ENCODE peak calls at places on chromosomes 16 and 17, in seven cellular contexts. One of them, this sample, is unnamed.

GRCh38 chr17:43532581-43532980 is 13.6 kb downstream of the ETV4 start:
- DNase-seq in colonic mucosa: peak; percentile 81
- DNase-seq in A673: no peak
- DNase-seq in tibial nerve: no peak
- DNase-seq in B cell: no peak
- DNase-seq in prostate gland: no peak
- DNase-seq in AG10803: no peak
- DNase-seq in this sample: no peak

GRCh38 chr17:27668488-27668823 is 37.5 kb downstream of the LGALS9 start:
- DNase-seq in prostate gland: no peak
- DNase-seq in tibial nerve: no peak
- DNase-seq in colonic mucosa: no peak
- DNase-seq in A673: no peak
- DNase-seq in AG10803: no peak
- DNase-seq in B cell: no peak
- DNase-seq in this sample: no peak

GRCh38 chr16:2271848-2272461 is 4.0 kb upstream of the RNPS1 start:
- DNase-seq in AG10803: no peak
- DNase-seq in B cell: no peak
- DNase-seq in tibial nerve: no peak
- DNase-seq in colonic mucosa: no peak
- DNase-seq in prostate gland: no peak
- DNase-seq in A673: no peak
- DNase-seq in this sample: no peak

GRCh38 chr16:57422026-57422944 is 17.7 kb downstream of the CCL17 start:
- DNase-seq in prostate gland: peak; percentile 51
- DNase-seq in AG10803: peak; percentile 53
- DNase-seq in A673: peak; percentile 68
- DNase-seq in B cell: peak; percentile 51
- DNase-seq in tibial nerve: peak; percentile 46
- DNase-seq in colonic mucosa: peak; percentile 59
- DNase-seq in this sample: peak; percentile 79

GRCh38 chr17:44216173-44216572 is 3.3 kb downstream of the UBTF start:
- DNase-seq in A673: no peak
- DNase-seq in colonic mucosa: no peak
- DNase-seq in prostate gland: no peak
- DNase-seq in B cell: peak; percentile 91
- DNase-seq in tibial nerve: no peak
- DNase-seq in AG10803: no peak
- DNase-seq in this sample: no peak

GRCh38 chr17:35973333-35974260 is 7.7 kb downstream of the CCL16 start:
- DNase-seq in B cell: no peak
- DNase-seq in colonic mucosa: peak; percentile 30
- DNase-seq in tibial nerve: no peak
- DNase-seq in A673: no peak
- DNase-seq in prostate gland: no peak
- DNase-seq in AG10803: peak; percentile 9
- DNase-seq in this sample: no peak

GRCh38 chr17:48202945-48203344 is 95.4 kb downstream of the SNX11 start:
- DNase-seq in colonic mucosa: no peak
- DNase-seq in B cell: no peak
- DNase-seq in AG10803: no peak
- DNase-seq in tibial nerve: no peak
- DNase-seq in A673: no peak
- DNase-seq in prostate gland: no peak
- DNase-seq in this sample: no peak

GRCh38 chr17:75096082-75096625 is 8.4 kb downstream of the SLC16A5 start:
- DNase-seq in B cell: no peak
- DNase-seq in tibial nerve: no peak
- DNase-seq in prostate gland: peak; percentile 80
- DNase-seq in colonic mucosa: peak; percentile 89
- DNase-seq in AG10803: peak; percentile 72
- DNase-seq in A673: no peak
- DNase-seq in this sample: peak; percentile 87

GRCh38 chr17:14904406-14904805 is 360.7 kb downstream of the PMP22 start:
- DNase-seq in colonic mucosa: no peak
- DNase-seq in B cell: no peak
- DNase-seq in prostate gland: no peak
- DNase-seq in tibial nerve: no peak
- DNase-seq in AG10803: no peak
- DNase-seq in A673: no peak
- DNase-seq in this sample: no peak

GRCh38 chr16:89119161-89119621 is 25.5 kb downstream of the ACSF3 start:
- DNase-seq in tibial nerve: no peak
- DNase-seq in AG10803: no peak
- DNase-seq in prostate gland: no peak
- DNase-seq in B cell: no peak
- DNase-seq in A673: no peak
- DNase-seq in colonic mucosa: no peak
- DNase-seq in this sample: no peak

GRCh38 chr17:77737442-77738265 is 220.8 kb upstream of the TNRC6C start:
- DNase-seq in AG10803: no peak
- DNase-seq in colonic mucosa: peak; percentile 17
- DNase-seq in prostate gland: no peak
- DNase-seq in tibial nerve: no peak
- DNase-seq in B cell: no peak
- DNase-seq in A673: no peak
- DNase-seq in this sample: no peak

GRCh38 chr16:21233521-21234150 is at the start of gene ANKS4B:
- DNase-seq in A673: no peak
- DNase-seq in AG10803: no peak
- DNase-seq in B cell: no peak
- DNase-seq in colonic mucosa: peak; percentile 88
- DNase-seq in prostate gland: no peak
- DNase-seq in tibial nerve: no peak
- DNase-seq in this sample: peak; percentile 38

GRCh38 chr17:66629762-66630161 is 205.2 kb upstream of the CACNG5 start:
- DNase-seq in tibial nerve: no peak
- DNase-seq in B cell: no peak
- DNase-seq in colonic mucosa: no peak
- DNase-seq in AG10803: no peak
- DNase-seq in prostate gland: no peak
- DNase-seq in A673: no peak
- DNase-seq in this sample: no peak

GRCh38 chr16:2385441-2385840 is 43.8 kb upstream of the CCNF start:
- DNase-seq in A673: no peak
- DNase-seq in tibial nerve: no peak
- DNase-seq in B cell: no peak
- DNase-seq in colonic mucosa: no peak
- DNase-seq in prostate gland: no peak
- DNase-seq in AG10803: no peak
- DNase-seq in this sample: peak; percentile 40

DNA sequence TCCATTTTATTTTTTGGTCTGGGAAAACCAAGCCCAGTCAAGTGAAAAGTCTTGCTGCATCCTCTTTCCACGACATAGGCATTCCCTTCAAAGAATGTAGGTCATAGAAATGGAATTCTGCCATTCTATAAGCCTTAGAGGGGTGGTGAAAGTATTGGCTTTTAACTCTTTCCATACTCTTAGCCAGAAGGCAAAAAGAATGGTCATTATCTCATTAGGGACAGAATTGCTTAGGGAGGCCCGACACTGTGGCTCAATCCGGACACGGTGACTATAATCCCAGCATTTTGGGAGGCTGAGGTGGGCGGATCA is 7.9 kb upstream of the MSL1 start:
- DNase-seq in tibial nerve: no peak
- DNase-seq in A673: no peak
- DNase-seq in prostate gland: no peak
- DNase-seq in AG10803: peak; percentile 60
- DNase-seq in B cell: no peak
- DNase-seq in colonic mucosa: no peak
- DNase-seq in this sample: no peak
- TF ChIP-seq CTCF in tibial nerve: no peak
- TF ChIP-seq CTCF in A673: no peak
- TF ChIP-seq CTCF in prostate gland: no peak
- TF ChIP-seq CTCF in AG10803: no peak
- TF ChIP-seq CTCF in B cell: no peak
- TF ChIP-seq CTCF in colonic mucosa: no peak
- TF ChIP-seq CTCF in this sample: no peak

GRCh38 chr17:51768706-51769105 is 389.8 kb downstream of the CA10 start:
- DNase-seq in B cell: no peak
- DNase-seq in tibial nerve: no peak
- DNase-seq in prostate gland: no peak
- DNase-seq in colonic mucosa: no peak
- DNase-seq in A673: no peak
- DNase-seq in AG10803: no peak
- DNase-seq in this sample: no peak

GRCh38 chr17:51767287-51767686 is 391.2 kb downstream of the CA10 start:
- DNase-seq in tibial nerve: no peak
- DNase-seq in B cell: no peak
- DNase-seq in AG10803: no peak
- DNase-seq in colonic mucosa: no peak
- DNase-seq in A673: no peak
- DNase-seq in prostate gland: no peak
- DNase-seq in this sample: no peak

GRCh38 chr17:51761105-51761504 is 397.4 kb downstream of the CA10 start:
- DNase-seq in AG10803: no peak
- DNase-seq in prostate gland: no peak
- DNase-seq in tibial nerve: no peak
- DNase-seq in colonic mucosa: no peak
- DNase-seq in B cell: no peak
- DNase-seq in A673: no peak
- DNase-seq in this sample: no peak

GRCh38 chr17:51765558-51766145 is 392.9 kb downstream of the CA10 start:
- DNase-seq in prostate gland: no peak
- DNase-seq in AG10803: no peak
- DNase-seq in B cell: no peak
- DNase-seq in tibial nerve: no peak
- DNase-seq in colonic mucosa: no peak
- DNase-seq in A673: no peak
- DNase-seq in this sample: no peak

DNA sequence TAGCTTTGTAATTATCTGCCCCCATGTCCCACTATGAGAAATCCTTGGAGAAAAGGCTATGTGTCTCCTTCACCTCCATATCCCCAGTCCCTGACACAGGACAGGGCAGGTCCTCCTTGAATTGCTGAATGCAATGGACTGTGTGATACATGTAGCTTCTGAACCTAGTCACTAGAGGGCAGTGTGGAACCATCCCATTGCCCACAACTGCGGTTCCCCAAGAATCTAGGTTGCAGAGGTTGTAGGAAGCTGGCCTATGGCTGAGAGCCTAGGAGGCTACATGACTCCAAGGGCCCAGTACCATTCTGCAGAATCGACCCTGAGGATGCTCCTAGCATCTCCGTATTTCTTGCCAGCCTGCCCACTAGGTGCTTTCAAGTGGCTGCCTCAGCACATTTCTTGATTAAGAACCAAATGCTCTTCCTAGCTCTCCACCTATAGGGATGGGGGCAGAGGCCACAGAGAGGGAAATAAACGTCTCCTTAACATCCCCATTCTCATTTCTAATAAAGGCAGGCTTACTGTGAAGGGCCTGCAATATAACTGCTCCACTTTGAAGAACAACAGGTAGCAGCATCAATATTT is 394.0 kb downstream of the CA10 start:
- DNase-seq in tibial nerve: peak; percentile 24
- DNase-seq in colonic mucosa: peak; percentile 46
- DNase-seq in AG10803: peak; percentile 69
- DNase-seq in prostate gland: peak; percentile 24
- DNase-seq in A673: peak; percentile 70
- DNase-seq in B cell: no peak
- DNase-seq in this sample: peak; percentile 78
- TF ChIP-seq CTCF in tibial nerve: peak; percentile 73
- TF ChIP-seq CTCF in colonic mucosa: peak; percentile 66
- TF ChIP-seq CTCF in AG10803: peak; percentile 91
- TF ChIP-seq CTCF in prostate gland: peak; percentile 63
- TF ChIP-seq CTCF in A673: peak; percentile 84
- TF ChIP-seq CTCF in B cell: peak; percentile 76
- TF ChIP-seq CTCF in this sample: peak; percentile 97

DNA sequence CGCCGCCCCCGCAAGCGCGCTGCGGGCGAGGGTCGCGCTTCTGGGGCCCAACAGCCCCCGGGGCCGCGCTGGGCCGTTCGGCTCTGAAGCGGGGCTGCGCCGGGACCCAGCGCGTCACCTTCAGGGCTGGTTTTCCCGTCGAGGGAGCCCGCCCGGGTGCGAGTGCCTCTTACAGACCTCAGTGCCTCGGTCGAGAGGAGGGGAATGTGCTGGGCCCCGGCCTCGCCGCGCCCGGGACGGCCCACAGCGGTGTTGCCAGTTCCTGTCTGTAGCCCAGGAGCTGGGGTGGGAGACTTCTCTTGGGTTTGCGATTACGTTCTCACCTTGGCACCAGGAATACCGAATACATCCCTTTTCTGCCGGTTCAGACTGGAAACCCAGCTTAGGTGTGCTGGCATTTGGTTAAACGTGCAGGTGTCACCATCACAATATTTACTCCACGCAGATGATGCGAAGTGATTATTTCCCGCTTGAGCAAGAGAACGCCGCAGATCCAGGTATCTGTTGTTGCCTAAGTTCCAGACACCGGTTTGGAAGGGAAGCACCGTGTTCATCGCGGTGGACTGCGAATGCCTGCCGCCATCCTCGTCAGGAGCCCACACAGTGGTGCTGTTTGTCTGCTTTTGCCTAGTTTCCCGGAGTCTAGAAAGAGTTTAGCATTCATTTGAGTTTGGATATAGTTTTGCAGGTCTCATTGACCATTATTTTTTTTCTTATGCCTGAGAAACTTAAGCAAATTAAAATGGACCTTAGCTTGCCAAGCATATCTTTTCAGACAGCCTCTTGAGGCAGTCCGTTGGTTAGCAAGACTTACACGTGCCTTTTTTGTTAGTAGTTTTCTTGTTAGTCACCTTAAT is 915 bp downstream of the MAP1LC3B start:
- DNase-seq in B cell: no peak
- DNase-seq in A673: peak; percentile 49
- DNase-seq in colonic mucosa: peak; percentile 57
- DNase-seq in tibial nerve: no peak
- DNase-seq in AG10803: peak; percentile 47
- DNase-seq in prostate gland: no peak
- DNase-seq in this sample: peak; percentile 42
- TF ChIP-seq CTCF in B cell: no peak
- TF ChIP-seq CTCF in A673: peak; percentile 50
- TF ChIP-seq CTCF in colonic mucosa: no peak
- TF ChIP-seq CTCF in tibial nerve: peak; percentile 25
- TF ChIP-seq CTCF in AG10803: peak; percentile 50
- TF ChIP-seq CTCF in prostate gland: peak; percentile 32
- TF ChIP-seq CTCF in this sample: no peak

DNA sequence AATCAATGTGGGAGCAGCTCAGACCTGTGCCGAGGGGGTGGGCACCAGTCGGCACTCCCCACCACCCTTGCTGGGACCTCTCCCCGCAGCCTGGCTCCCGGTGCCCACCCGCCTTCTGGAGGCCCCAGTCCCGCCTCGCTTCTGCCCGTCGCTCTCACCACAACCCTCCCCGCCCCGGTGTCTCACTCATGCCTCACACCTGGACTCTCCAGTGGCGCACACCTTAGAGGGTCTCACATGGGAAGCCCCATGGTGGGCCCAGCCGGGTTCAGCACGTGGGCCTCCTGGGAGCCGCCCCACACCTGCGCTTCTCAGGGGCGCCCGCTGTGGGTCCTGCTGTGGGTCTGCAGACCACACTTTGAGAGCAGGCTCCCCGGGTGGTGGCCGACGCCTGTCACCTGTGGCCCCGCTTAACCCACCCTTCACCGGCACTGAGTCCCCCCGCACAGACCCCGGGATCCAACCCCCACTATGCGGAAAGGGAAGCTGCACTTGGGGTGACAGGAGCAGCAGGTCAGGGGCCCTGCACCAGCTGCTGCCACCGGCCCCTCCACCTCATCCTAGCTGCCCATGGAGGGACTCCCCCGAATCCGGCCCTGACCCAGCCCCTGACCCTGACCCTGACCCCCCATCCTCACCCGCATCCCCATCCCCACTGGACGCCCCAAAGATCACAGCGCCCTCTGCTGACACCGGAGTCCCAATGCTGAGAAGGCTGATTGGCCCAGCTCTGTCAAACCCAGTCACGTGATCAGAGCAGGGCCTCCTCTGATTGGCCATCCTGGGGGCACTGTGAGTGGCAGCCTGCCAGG is 27.4 kb upstream of the SLC38A10 start:
- DNase-seq in B cell: peak; percentile 43
- DNase-seq in A673: peak; percentile 67
- DNase-seq in colonic mucosa: no peak
- DNase-seq in prostate gland: no peak
- DNase-seq in tibial nerve: no peak
- DNase-seq in AG10803: peak; percentile 17
- DNase-seq in this sample: no peak
- TF ChIP-seq CTCF in B cell: no peak
- TF ChIP-seq CTCF in A673: peak; percentile 66
- TF ChIP-seq CTCF in colonic mucosa: no peak
- TF ChIP-seq CTCF in prostate gland: peak; percentile 6
- TF ChIP-seq CTCF in tibial nerve: no peak
- TF ChIP-seq CTCF in AG10803: peak; percentile 34
- TF ChIP-seq CTCF in this sample: no peak